ENCODE peak calls at places on chromosomes 11 and 22, in eight cellular contexts. P is IMR-90, K is GM23338, W is NB4, N is endothelial cell, H is lower lobe of right lung, B is MM.1S, U is colonic mucosa. G is an unnamed sample.
A peak's percentile ranks its signal among the peaks of the same experiment; 100 is the strongest.

GRCh38 chr22:45510376-45511232 is 7.9 kb downstream of the FBLN1 start:
- DNase-seq in W (no peak), B (no peak), N (no peak), H (no peak), K (no peak), U (no peak), P (no peak), G (no peak)

GRCh38 chr22:48500481-48501230 is 1327.0 kb downstream of the BRD1 start:
- DNase-seq in K (no peak), P (no peak), N (no peak), H (peak; percentile 41), W (peak; percentile 7), U (no peak), B (no peak), G (peak; percentile 75)

GRCh38 chr11:128610765-128611617 is 23.6 kb upstream of the ETS1 start:
- DNase-seq in P (no peak), K (no peak), N (no peak), B (peak; percentile 97), W (no peak), H (no peak), U (no peak), G (no peak)

GRCh38 chr11:128686745-128687177 is 7.1 kb upstream of the FLI1 start:
- DNase-seq in U (no peak), P (peak; percentile 50), K (peak; percentile 70), H (peak; percentile 78), N (peak; percentile 55), W (no peak), B (peak; percentile 40), G (peak; percentile 92)

GRCh38 chr11:72805214-72805613 is 9.0 kb upstream of the ATG16L2 start:
- DNase-seq in W (peak; percentile 88), U (no peak), H (no peak), N (no peak), K (no peak), P (no peak), B (no peak), G (no peak)

GRCh38 chr11:126392638-126393023 is 37.1 kb downstream of the ST3GAL4 start:
- DNase-seq in B (no peak), N (no peak), K (no peak), W (peak; percentile 99), P (no peak), H (no peak), U (no peak), G (no peak)

GRCh38 chr11:74673956-74674355 is 57.3 kb downstream of the CHRDL2 start:
- DNase-seq in P (no peak), K (no peak), N (no peak), B (no peak), U (peak; percentile 9), H (no peak), W (no peak), G (no peak)

GRCh38 chr11:44579172-44579804 is 13.8 kb downstream of the CD82 start:
- DNase-seq in P (no peak), B (no peak), U (no peak), W (no peak), H (no peak), N (no peak), K (no peak), G (no peak)

GRCh38 chr11:107916671-107917241 is 11.5 kb upstream of the RAB39A start:
- DNase-seq in N (peak; percentile 56), W (peak; percentile 65), P (no peak), K (peak; percentile 73), U (peak; percentile 32), H (no peak), B (no peak), G (no peak)

GRCh38 chr22:30605449-30606110 is 1.4 kb upstream of the TCN2 start:
- DNase-seq in W (peak; percentile 66), B (peak; percentile 71), N (peak; percentile 46), P (peak; percentile 25), K (peak; percentile 75), U (peak; percentile 79), H (peak; percentile 70), G (no peak)

GRCh38 chr11:748007-748359 is 719 bp downstream of the TALDO1 start:
- DNase-seq in U (peak; percentile 27), N (no peak), K (no peak), P (no peak), H (peak; percentile 60), B (peak; percentile 38), W (peak; percentile 57), G (no peak)

GRCh38 chr11:27898166-27898565 is 197.9 kb upstream of the BDNF start:
- DNase-seq in B (no peak), N (no peak), K (no peak), U (no peak), P (no peak), W (no peak), H (no peak), G (no peak)

GRCh38 chr11:83823461-83824025 is 537.4 kb upstream of the CCDC90B start:
- DNase-seq in K (no peak), N (no peak), W (no peak), H (no peak), B (no peak), P (peak; percentile 72), U (no peak), G (no peak)

GRCh38 chr22:43400449-43400848 is 11.4 kb upstream of the MPPED1 start:
- DNase-seq in H (peak; percentile 34), N (no peak), B (no peak), K (no peak), W (no peak), P (no peak), U (no peak), G (no peak)

GRCh38 chr11:82733444-82734119 is at the start of gene FAM181B:
- DNase-seq in P (no peak), K (peak; percentile 93), N (peak; percentile 63), B (no peak), U (peak; percentile 31), W (peak; percentile 21), H (no peak), G (no peak)

GRCh38 chr11:91837649-91838330 is 386.8 kb upstream of the FAT3 start:
- DNase-seq in P (no peak), H (no peak), B (no peak), U (no peak), N (no peak), K (no peak), W (no peak), G (no peak)

GRCh38 chr11:8813658-8814057 is 97.3 kb upstream of the AKIP1 start:
- DNase-seq in U (peak; percentile 83), H (peak; percentile 77), P (peak; percentile 89), B (peak; percentile 81), N (peak; percentile 83), W (peak; percentile 86), K (peak; percentile 92), G (no peak)

GRCh38 chr22:39612811-39613548 is 42.4 kb downstream of the CACNA1I start:
- DNase-seq in H (no peak), K (no peak), N (no peak), W (no peak), B (no peak), P (no peak), U (no peak), G (no peak)

GRCh38 chr22:47173535-47174021 is 411.1 kb downstream of the TBC1D22A start:
- DNase-seq in K (no peak), N (no peak), U (no peak), B (no peak), P (no peak), W (no peak), H (no peak), G (peak; percentile 73)

GRCh38 chr11:45872513-45873356 is 12.7 kb upstream of the MAPK8IP1 start:
- DNase-seq in P (peak; percentile 95), U (no peak), K (peak; percentile 95), H (no peak), B (no peak), N (peak; percentile 78), W (peak; percentile 68), G (peak; percentile 53)

GRCh38 chr11:16607675-16608644 is 130.5 kb upstream of the C11orf58 start:
- DNase-seq in U (peak; percentile 19), H (peak; percentile 51), W (no peak), N (peak; percentile 58), P (peak; percentile 89), K (peak; percentile 87), B (no peak), G (peak; percentile 95)

GRCh38 chr11:36258730-36259360 is 30.4 kb downstream of the COMMD9 start:
- DNase-seq in N (peak; percentile 75), U (peak; percentile 31), B (peak; percentile 43), K (peak; percentile 89), W (peak; percentile 57), P (peak; percentile 77), H (no peak), G (no peak)
- TF ChIP-seq CTCF in N (peak; percentile 52), U (peak; percentile 22), B (peak; percentile 51), K (peak; percentile 76), W (peak; percentile 58), P (peak; percentile 79), H (peak; percentile 61), G (peak; percentile 91)

DNA sequence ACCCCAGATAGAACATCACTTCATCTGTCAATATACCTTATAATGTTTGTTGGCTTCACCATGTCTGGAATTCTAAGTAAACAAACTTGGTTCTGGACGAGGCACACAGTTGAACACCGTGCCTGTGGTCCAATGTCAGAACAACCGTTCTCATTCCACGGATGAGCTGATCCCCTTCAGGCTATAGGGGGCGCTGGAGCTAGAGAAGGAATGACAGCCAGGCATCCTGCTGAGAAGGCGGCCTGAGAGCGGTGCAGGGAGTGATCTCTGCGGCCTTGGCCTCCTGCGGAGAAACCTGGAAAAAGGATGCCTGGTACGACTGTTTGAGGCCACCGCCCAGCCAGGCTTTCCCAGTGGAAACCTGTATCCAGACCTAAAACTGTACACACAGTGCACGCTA is 48.7 kb downstream of the FDX1 start:
- DNase-seq in B (no peak), K (peak; percentile 91), N (peak; percentile 45), P (no peak), W (peak; percentile 29), U (no peak), H (no peak), G (no peak)
- TF ChIP-seq CTCF in B (no peak), K (peak; percentile 84), N (peak; percentile 46), P (no peak), W (peak; percentile 34), U (no peak), H (peak; percentile 15), G (peak; percentile 52)

GRCh38 chr11:119316017-119316728 is 757 bp downstream of the MCAM start:
- DNase-seq in W (no peak), H (no peak), K (no peak), B (no peak), N (no peak), P (no peak), U (no peak), G (no peak)

GRCh38 chr11:119316729-119317591 is at the start of gene MCAM:
- DNase-seq in H (no peak), N (peak; percentile 43), W (peak; percentile 93), K (peak; percentile 66), B (no peak), P (peak; percentile 48), U (no peak), G (no peak)

GRCh38 chr11:119314748-119315138 is 2.2 kb downstream of the MCAM start:
- DNase-seq in P (no peak), N (no peak), H (no peak), W (no peak), U (no peak), K (no peak), B (no peak), G (no peak)

GRCh38 chr11:119317592-119318239 is 786 bp upstream of the MCAM start:
- DNase-seq in H (no peak), W (no peak), U (no peak), P (no peak), B (no peak), N (no peak), K (no peak), G (no peak)

GRCh38 chr11:119315139-119316016 is 1.6 kb downstream of the MCAM start:
- DNase-seq in B (peak; percentile 87), H (no peak), W (no peak), K (peak; percentile 73), N (no peak), U (no peak), P (no peak), G (no peak)
- TF ChIP-seq CTCF in B (peak; percentile 43), H (no peak), W (no peak), K (peak; percentile 19), N (peak; percentile 41), U (no peak), P (no peak), G (peak; percentile 62)

GRCh38 chr11:125338435-125338834 is 157.6 kb downstream of the FEZ1 start:
- DNase-seq in W (no peak), K (no peak), U (no peak), N (no peak), P (no peak), H (no peak), B (no peak), G (no peak)
- TF ChIP-seq CTCF in W (no peak), K (no peak), U (no peak), N (no peak), P (no peak), H (no peak), B (no peak), G (no peak)